ENCODE peak calls at places on chromosomes 7 and 10, in eight cellular contexts. Z is adrenal gland; D is heart right ventricle; T is occipital lobe; P is NCI-H774; R is CD4-positive, alpha-beta T cell; V is glutamatergic neuron; H is putamen. L is an unnamed sample.

GRCh38 chr10:96044686-96045085 is 1.3 kb downstream of the CCNJ start:
- DNase-seq in Z (no peak), D (no peak), T (no peak), P (no peak), R (no peak), V (no peak), H (no peak), L (peak; percentile 54)

GRCh38 chr7:93228302-93228701 is 2.0 kb upstream of the HEPACAM2 start:
- DNase-seq in Z (no peak), D (peak; percentile 6), T (no peak), P (peak; percentile 82), R (no peak), V (no peak), H (no peak), L (peak; percentile 66)

GRCh38 chr7:17022915-17023314 is 141.1 kb upstream of the AGR3 start:
- DNase-seq in Z (no peak), D (no peak), T (no peak), P (no peak), R (no peak), V (no peak), H (no peak), L (no peak)

GRCh38 chr10:113493943-113494342 is 58.9 kb upstream of the HABP2 start:
- DNase-seq in Z (no peak), D (no peak), T (no peak), P (no peak), R (no peak), V (no peak), H (no peak), L (peak; percentile 5)

GRCh38 chr10:11305825-11306601 is 288.3 kb downstream of the CELF2 start:
- DNase-seq in Z (no peak), D (no peak), T (no peak), P (no peak), R (no peak), V (no peak), H (no peak), L (no peak)

GRCh38 chr7:95012001-95012400 is 104.6 kb downstream of the PPP1R9A start:
- DNase-seq in Z (no peak), D (no peak), T (no peak), P (no peak), R (no peak), V (no peak), H (no peak), L (no peak)

GRCh38 chr10:119209050-119209735 is 1.8 kb downstream of the GRK5 start:
- DNase-seq in Z (peak; percentile 67), D (peak; percentile 84), T (peak; percentile 22), P (no peak), R (peak; percentile 40), V (peak; percentile 83), H (peak; percentile 51), L (peak; percentile 50)

GRCh38 chr7:96321041-96321669 is 743 bp downstream of the SLC25A13 start:
- DNase-seq in Z (peak; percentile 90), D (peak; percentile 87), T (peak; percentile 79), P (peak; percentile 56), R (peak; percentile 20), V (peak; percentile 70), H (peak; percentile 91), L (peak; percentile 86)

GRCh38 chr7:89385414-89385813 is 589.9 kb upstream of the TEX47 start:
- DNase-seq in Z (no peak), D (no peak), T (no peak), P (no peak), R (no peak), V (no peak), H (no peak), L (no peak)

GRCh38 chr7:116165717-116166116 is 44.6 kb upstream of the TES start:
- DNase-seq in Z (no peak), D (no peak), T (no peak), P (no peak), R (no peak), V (no peak), H (no peak), L (no peak)

GRCh38 chr7:19538036-19538435 is 170.8 kb downstream of the POLR1F start:
- DNase-seq in Z (no peak), D (no peak), T (no peak), P (no peak), R (no peak), V (no peak), H (no peak), L (no peak)

GRCh38 chr7:24373556-24373955 is 89.6 kb downstream of the NPY start:
- DNase-seq in Z (no peak), D (no peak), T (no peak), P (no peak), R (no peak), V (no peak), H (no peak), L (no peak)

GRCh38 chr10:70514591-70514990 is 36.0 kb downstream of the PALD1 start:
- DNase-seq in Z (no peak), D (no peak), T (no peak), P (no peak), R (no peak), V (no peak), H (no peak), L (no peak)

GRCh38 chr7:82234457-82235049 is 209.0 kb downstream of the CACNA2D1 start:
- DNase-seq in Z (no peak), D (no peak), T (no peak), P (peak; percentile 14), R (no peak), V (no peak), H (peak; percentile 62), L (peak; percentile 55)

GRCh38 chr10:11793762-11794479 is 29.2 kb upstream of the PROSER2 start:
- DNase-seq in Z (no peak), D (no peak), T (no peak), P (no peak), R (no peak), V (no peak), H (no peak), L (peak; percentile 57)

GRCh38 chr7:2157473-2158279 is 75.1 kb downstream of the MAD1L1 start:
- DNase-seq in Z (no peak), D (peak; percentile 68), T (peak; percentile 34), P (peak; percentile 36), R (no peak), V (peak; percentile 46), H (peak; percentile 84), L (peak; percentile 95)

GRCh38 chr10:16809074-16809718 is 8.0 kb downstream of the RSU1 start:
- DNase-seq in Z (peak; percentile 47), D (peak; percentile 58), T (peak; percentile 3), P (no peak), R (no peak), V (peak; percentile 60), H (no peak), L (peak; percentile 54)

GRCh38 chr10:113062977-113063967 is 113.2 kb downstream of the TCF7L2 start:
- DNase-seq in Z (no peak), D (no peak), T (no peak), P (no peak), R (no peak), V (no peak), H (no peak), L (no peak)

GRCh38 chr10:102869290-102870198 is at the start of gene AS3MT:
- DNase-seq in Z (peak; percentile 73), D (peak; percentile 15), T (no peak), P (no peak), R (no peak), V (peak; percentile 88), H (no peak), L (no peak)

GRCh38 chr7:76262683-76263402 is 39.6 kb upstream of the HSPB1 start:
- DNase-seq in Z (peak; percentile 69), D (peak; percentile 49), T (peak; percentile 41), P (peak; percentile 41), R (no peak), V (peak; percentile 80), H (no peak), L (peak; percentile 60)

GRCh38 chr10:2951235-2951835 is 116.0 kb upstream of the PFKP start:
- DNase-seq in Z (no peak), D (no peak), T (no peak), P (no peak), R (no peak), V (no peak), H (no peak), L (no peak)

GRCh38 chr10:79401015-79401921 is 44.2 kb downstream of the ZCCHC24 start:
- DNase-seq in Z (peak; percentile 46), D (no peak), T (no peak), P (no peak), R (no peak), V (peak; percentile 59), H (no peak), L (no peak)

GRCh38 chr7:99623702-99624447 is 7.1 kb downstream of the ZSCAN25 start:
- DNase-seq in Z (no peak), D (no peak), T (no peak), P (no peak), R (peak; percentile 33), V (no peak), H (peak; percentile 12), L (no peak)

L was measured in HCEC 1CT.